ENCODE peak calls at places on chromosome 4, in four cellular contexts. R, E, H and G are unnamed samples.

GRCh38 chr4:145155268-145155870 is 25.0 kb downstream of the OTUD4 start:
- DNase-seq in R (no peak), E (no peak), H (no peak), G (no peak)

GRCh38 chr4:167826281-167826680 is 266.1 kb upstream of the ANXA10 start:
- DNase-seq in R (no peak), E (no peak), H (no peak), G (no peak)

GRCh38 chr4:83240379-83240875 is 44.2 kb downstream of the COQ2 start:
- DNase-seq in R (no peak), E (no peak), H (no peak), G (no peak)

GRCh38 chr4:72119946-72120345 is 88.1 kb downstream of the NPFFR2 start:
- DNase-seq in R (no peak), E (no peak), H (no peak), G (peak; percentile 33)

GRCh38 chr4:153501578-153501977 is 35.4 kb downstream of the TMEM131L start:
- DNase-seq in R (no peak), E (no peak), H (no peak), G (no peak)

GRCh38 chr4:182447938-182448280 is 204.7 kb downstream of the TENM3 start:
- DNase-seq in R (no peak), E (no peak), H (no peak), G (no peak)

GRCh38 chr4:69881173-69881773 is 21.3 kb upstream of the SULT1E1 start:
- DNase-seq in R (peak; percentile 44), E (no peak), H (peak; percentile 26), G (peak; percentile 37)

GRCh38 chr4:153570228-153570973 is 104.2 kb downstream of the TMEM131L start:
- DNase-seq in R (no peak), E (no peak), H (no peak), G (no peak)

GRCh38 chr4:101669138-101669831 is 121.2 kb upstream of the BANK1 start:
- DNase-seq in R (no peak), E (no peak), H (no peak), G (no peak)

GRCh38 chr4:15163284-15163645 is 161.0 kb downstream of the CPEB2 start:
- DNase-seq in R (no peak), E (no peak), H (no peak), G (peak; percentile 65)

GRCh38 chr4:18934197-18934596 is 912.6 kb upstream of the LCORL start:
- DNase-seq in R (no peak), E (no peak), H (no peak), G (peak; percentile 29)

GRCh38 chr4:125316781-125317525 is 2.2 kb downstream of the FAT4 start:
- DNase-seq in R (peak; percentile 35), E (no peak), H (peak; percentile 64), G (peak; percentile 59)

GRCh38 chr4:172155838-172156345 is 342.7 kb downstream of the GALNTL6 start:
- DNase-seq in R (no peak), E (no peak), H (no peak), G (no peak)

GRCh38 chr4:87986508-87986907 is 11.0 kb downstream of the SPP1 start:
- DNase-seq in R (no peak), E (no peak), H (no peak), G (no peak)

GRCh38 chr4:8777320-8778196 is 94.1 kb downstream of the HMX1 start:
- DNase-seq in R (no peak), E (no peak), H (no peak), G (no peak)
- H3K56ac ChIP-seq in R (no peak overlapping the region), E (no peak overlapping the region), H (no peak overlapping the region), G (no peak overlapping the region)

DNA sequence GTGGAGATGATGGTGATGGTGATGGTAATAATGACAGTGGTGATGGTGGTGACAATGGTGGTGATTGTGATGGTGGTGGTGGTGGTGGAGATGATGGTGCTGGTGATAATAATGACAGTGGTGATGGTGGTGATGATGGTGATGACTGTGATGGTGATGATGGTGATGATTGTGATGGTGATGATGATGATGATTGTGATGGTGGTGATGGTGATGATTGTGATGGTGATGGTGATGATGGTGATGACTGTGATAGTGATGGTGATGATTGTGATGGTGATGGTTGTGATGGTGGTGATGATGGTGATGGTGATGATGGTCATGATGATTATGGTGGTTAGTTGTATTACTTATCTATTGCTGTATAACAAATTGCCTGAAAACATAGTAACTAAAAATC is 108.9 kb upstream of the NKX1-1 start:
- DNase-seq in R (no peak), E (no peak), H (no peak), G (no peak)
- H3K56ac ChIP-seq in R (no peak overlapping the region), E (peak overlapping the region; percentile 96), H (peak overlapping the region; percentile 51), G (no peak overlapping the region)

GRCh38 chr4:24741915-24742314 is 53.5 kb upstream of the SOD3 start:
- DNase-seq in R (no peak), E (no peak), H (no peak), G (no peak)
- H3K56ac ChIP-seq in R (no peak overlapping the region), E (no peak overlapping the region), H (no peak overlapping the region), G (no peak overlapping the region)

GRCh38 chr4:31230579-31230978 is 510.4 kb downstream of the PCDH7 start:
- DNase-seq in R (no peak), E (no peak), H (no peak), G (no peak)
- H3K56ac ChIP-seq in R (no peak overlapping the region), E (no peak overlapping the region), H (no peak overlapping the region), G (no peak overlapping the region)

DNA sequence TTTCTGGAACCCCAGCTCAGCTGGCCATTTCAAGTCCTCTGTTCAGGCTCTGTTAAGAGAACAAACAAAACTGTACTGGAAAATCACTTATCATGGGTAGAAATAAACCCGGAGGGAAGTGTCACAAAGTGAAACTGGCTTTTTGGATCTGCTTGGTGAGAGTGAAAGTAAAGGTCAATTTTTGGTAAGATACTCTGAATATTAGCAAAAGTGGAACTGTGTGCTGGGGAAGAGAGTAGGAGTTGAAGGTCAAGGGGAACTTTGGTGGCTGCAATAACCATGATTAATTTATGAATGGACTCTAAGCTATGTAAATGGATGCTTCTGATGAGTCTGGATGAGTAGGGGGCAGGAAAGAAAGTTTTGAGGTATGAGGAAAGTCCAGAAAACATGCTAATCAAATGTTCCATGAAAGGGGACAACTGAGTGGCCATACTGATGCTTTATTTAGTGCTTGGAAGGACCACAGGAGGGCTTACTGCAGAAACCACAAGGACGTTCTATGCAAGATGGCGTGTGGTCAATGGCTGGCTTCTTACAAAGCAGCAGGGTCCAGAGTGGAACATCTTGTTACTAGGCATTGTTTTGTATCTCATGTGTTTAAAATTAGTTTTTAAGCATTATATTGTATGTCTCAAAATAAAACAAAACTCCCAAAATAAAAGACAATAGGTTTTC is 36.8 kb upstream of the TNIP3 start:
- DNase-seq in R (no peak), E (no peak), H (no peak), G (no peak)
- H3K56ac ChIP-seq in R (no peak overlapping the region), E (no peak overlapping the region), H (no peak overlapping the region), G (no peak overlapping the region)

GRCh38 chr4:137768881-137769280 is 236.6 kb upstream of the PCDH18 start:
- DNase-seq in R (peak; percentile 5), E (no peak), H (no peak), G (no peak)

DNA sequence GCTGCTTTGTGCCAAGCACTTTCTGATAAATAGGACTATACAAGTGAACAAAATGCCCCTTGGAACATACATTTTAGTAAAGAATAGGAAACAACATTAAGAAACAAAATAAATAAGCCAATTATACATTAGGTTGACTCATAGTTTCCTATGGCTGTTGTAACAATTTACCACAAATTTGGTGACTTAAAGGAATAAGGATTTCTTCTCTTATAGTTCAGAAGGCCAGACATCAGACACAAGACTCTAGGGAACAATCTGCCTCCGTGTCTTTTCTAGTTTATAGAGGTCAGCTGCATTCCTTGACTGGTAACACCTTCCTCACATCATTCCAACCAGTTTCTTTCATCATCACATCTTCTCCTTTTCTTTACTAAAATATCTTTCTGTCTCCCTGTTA is 235.9 kb upstream of the PCDH18 start:
- DNase-seq in R (peak; percentile 25), E (no peak), H (no peak), G (no peak)
- H3K56ac ChIP-seq in R (no peak overlapping the region), E (no peak overlapping the region), H (no peak overlapping the region), G (no peak overlapping the region)

GRCh38 chr4:336099-336892 is 1.3 kb upstream of the ZNF141 start:
- DNase-seq in R (no peak), E (no peak), H (peak; percentile 29), G (peak; percentile 26)
- H3K56ac ChIP-seq in R (no peak overlapping the region), E (no peak overlapping the region), H (no peak overlapping the region), G (peak overlapping the region; percentile 96)

GRCh38 chr4:2930821-2931764 is 32.1 kb downstream of the NOP14 start:
- DNase-seq in R (no peak), E (no peak), H (peak; percentile 51), G (no peak)
- H3K56ac ChIP-seq in R (no peak overlapping the region), E (no peak overlapping the region), H (no peak overlapping the region), G (no peak overlapping the region)